ENCODE peak calls at places on chromosomes 12 and 14, in five cellular contexts. F is HepG2, K is prostate gland, G is HCT116, P is transverse colon. I is an unnamed sample.

GRCh38 chr12:113407931-113408585 is 4.4 kb upstream of the SDS start:
- DNase-seq in F (no peak), K (no peak), G (no peak), P (no peak), I (no peak)

GRCh38 chr12:122308811-122309210 is 42.5 kb upstream of the VPS33A start:
- DNase-seq in F (no peak), K (no peak), G (no peak), P (no peak), I (no peak)

GRCh38 chr12:41014643-41015020 is 173.5 kb upstream of the PDZRN4 start:
- DNase-seq in F (no peak), K (no peak), G (no peak), P (no peak), I (no peak)

GRCh38 chr14:45970589-45970988 is 681.0 kb downstream of the RPL10L start:
- DNase-seq in F (no peak), K (no peak), G (no peak), P (no peak), I (no peak)

GRCh38 chr12:11805043-11805442 is 155.6 kb downstream of the ETV6 start:
- DNase-seq in F (no peak), K (no peak), G (no peak), P (no peak), I (no peak)

GRCh38 chr12:122013136-122013535 is 8.5 kb upstream of the BCL7A start:
- DNase-seq in F (no peak), K (no peak), G (no peak), P (no peak), I (no peak)

GRCh38 chr12:51392556-51393237 is 1.5 kb upstream of the GALNT6 start:
- DNase-seq in F (no peak), K (no peak), G (no peak), P (peak; percentile 39), I (no peak)

GRCh38 chr12:27499377-27499776 is 24.6 kb upstream of the PPFIBP1 start:
- DNase-seq in F (no peak), K (no peak), G (no peak), P (no peak), I (no peak)

GRCh38 chr12:98864363-98864762 is 219.3 kb downstream of the APAF1 start:
- DNase-seq in F (no peak), K (no peak), G (no peak), P (no peak), I (no peak)

GRCh38 chr12:87953257-87953860 is 75.8 kb downstream of the C12orf50 start:
- DNase-seq in F (peak; percentile 15), K (peak; percentile 15), G (peak; percentile 41), P (no peak), I (no peak)

GRCh38 chr12:65934480-65935115 is 110.3 kb downstream of the HMGA2 start:
- DNase-seq in F (no peak), K (no peak), G (no peak), P (no peak), I (no peak)

GRCh38 chr14:106308839-106309389 is 782.5 kb downstream of the TMEM121 start:
- DNase-seq in F (peak; percentile 35), K (no peak), G (no peak), P (peak; percentile 57), I (no peak)

GRCh38 chr12:124046206-124046740 is 73.3 kb downstream of the ZNF664 start:
- DNase-seq in F (no peak), K (no peak), G (no peak), P (no peak), I (no peak)

GRCh38 chr12:94100254-94100653 is 48.1 kb upstream of the PLXNC1 start:
- DNase-seq in F (no peak), K (no peak), G (no peak), P (no peak), I (no peak)

GRCh38 chr14:77657244-77657643 is 40.8 kb upstream of the SPTLC2 start:
- DNase-seq in F (no peak), K (no peak), G (no peak), P (no peak), I (no peak)

GRCh38 chr14:95303552-95303951 is 16.2 kb downstream of the CLMN start:
- DNase-seq in F (no peak), K (no peak), G (no peak), P (no peak), I (no peak)

GRCh38 chr12:108728820-108729611 is 2.3 kb downstream of the CORO1C start:
- DNase-seq in F (no peak), K (no peak), G (no peak), P (no peak), I (no peak)

GRCh38 chr12:52171950-52172512 is 19.8 kb downstream of the KRT80 start:
- DNase-seq in F (peak; percentile 39), K (no peak), G (no peak), P (peak; percentile 58), I (no peak)

GRCh38 chr12:81231574-81232368 is 153.9 kb downstream of the ACSS3 start:
- DNase-seq in F (no peak), K (no peak), G (no peak), P (no peak), I (no peak)

GRCh38 chr12:105107176-105107496 is 395 bp upstream of the WASHC4 start:
- DNase-seq in F (no peak), K (no peak), G (peak; percentile 26), P (no peak), I (peak; percentile 92)

GRCh38 chr14:72673179-72673578 is 220.7 kb downstream of the DPF3 start:
- DNase-seq in F (no peak), K (no peak), G (no peak), P (no peak), I (no peak)

GRCh38 chr12:25719505-25719904 is 166.4 kb upstream of the LMNTD1 start:
- DNase-seq in F (no peak), K (no peak), G (no peak), P (no peak), I (no peak)

GRCh38 chr12:112285600-112286401 is 96.4 kb downstream of the HECTD4 start:
- DNase-seq in F (peak; percentile 83), K (no peak), G (no peak), P (no peak), I (no peak)

GRCh38 chr12:117151195-117152031 is 38.9 kb downstream of the FBXO21 start:
- DNase-seq in F (peak; percentile 39), K (peak; percentile 30), G (peak; percentile 35), P (no peak), I (no peak)

GRCh38 chr12:12592930-12593329 is 18.7 kb upstream of the CREBL2 start:
- DNase-seq in F (peak; percentile 56), K (no peak), G (no peak), P (no peak), I (no peak)

GRCh38 chr12:54019111-54019811 is 9.0 kb upstream of the HOXC6 start:
- DNase-seq in F (no peak), K (no peak), G (no peak), P (no peak), I (no peak)

GRCh38 chr12:54017845-54018607 is 9.2 kb downstream of the HOXC8 start:
- DNase-seq in F (no peak), K (no peak), G (peak; percentile 84), P (peak; percentile 63), I (no peak)

GRCh38 chr12:54017027-54017788 is 8.4 kb downstream of the HOXC8 start:
- DNase-seq in F (no peak), K (no peak), G (no peak), P (no peak), I (no peak)

GRCh38 chr12:54019924-54020586 is 8.2 kb upstream of the HOXC6 start:
- DNase-seq in F (no peak), K (no peak), G (no peak), P (no peak), I (no peak)

GRCh38 chr12:54018608-54018984 is 9.6 kb upstream of the HOXC6 start:
- DNase-seq in F (no peak), K (no peak), G (no peak), P (no peak), I (no peak)
- H3K4me3 ChIP-seq in F (no peak overlapping the region), K (no peak overlapping the region), G (peak overlapping the region; percentile 88), P (no peak overlapping the region), I (peak overlapping the region; percentile 38)

GRCh38 chr14:50094056-50094455 is 22.3 kb downstream of the VCPKMT start:
- DNase-seq in F (no peak), K (no peak), G (no peak), P (no peak), I (no peak)
- H3K4me1 ChIP-seq in F (peaks cover 7% of the 10 kb centered on the region), K (no peaks in the 10 kb centered on the region), G (peaks cover 2% of the 10 kb centered on the region), P (peaks cover 1% of the 10 kb centered on the region), I (no peaks in the 10 kb centered on the region)

GRCh38 chr12:7092986-7093460 is 778 bp upstream of the C1R start:
- DNase-seq in F (no peak), K (no peak), G (no peak), P (no peak), I (no peak)

GRCh38 chr12:7093486-7093885 is 1.2 kb upstream of the C1R start:
- DNase-seq in F (no peak), K (no peak), G (no peak), P (no peak), I (no peak)

GRCh38 chr12:7091171-7091570 is 1.1 kb downstream of the C1R start:
- DNase-seq in F (no peak), K (no peak), G (no peak), P (no peak), I (no peak)

GRCh38 chr12:7091660-7092228 is 501 bp downstream of the C1R start:
- DNase-seq in F (no peak), K (no peak), G (no peak), P (peak; percentile 22), I (no peak)

DNA sequence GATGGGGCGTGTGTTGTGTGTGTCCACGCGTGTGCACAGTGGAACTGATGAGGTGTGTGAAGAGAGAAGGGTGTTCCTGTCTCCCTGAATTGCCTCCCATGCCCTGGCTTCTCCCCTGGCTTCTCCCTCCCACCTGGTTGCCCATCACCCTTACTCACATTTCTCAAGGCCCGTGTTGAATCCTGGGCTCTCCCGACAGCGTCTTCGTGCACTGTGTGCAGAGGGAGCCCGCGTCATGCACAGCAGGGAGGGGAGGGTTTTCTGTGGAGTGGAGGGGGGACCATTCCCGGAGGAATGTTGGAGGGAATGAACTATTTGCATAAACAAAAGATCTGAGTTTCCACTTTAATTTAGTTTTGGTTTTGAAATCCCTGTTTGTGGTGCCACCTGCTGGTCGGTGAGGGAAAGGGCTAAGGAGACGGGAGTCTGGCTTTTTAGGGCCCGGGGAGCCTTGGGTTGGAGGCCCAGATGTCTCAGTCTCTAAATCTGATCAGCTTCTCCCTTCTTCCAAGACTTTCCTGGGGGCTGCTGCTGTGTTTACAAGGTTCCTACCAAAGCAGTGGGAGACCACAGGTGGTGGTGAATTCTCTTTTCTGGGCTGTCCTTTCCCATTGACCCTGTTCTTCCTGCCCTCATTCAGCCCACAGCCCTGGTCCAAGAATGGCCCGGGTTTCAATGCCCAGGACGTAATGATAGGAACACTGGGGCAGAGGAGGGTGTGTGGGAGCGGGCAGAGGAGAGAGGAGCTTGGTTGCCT is at the start of gene C1R:
- DNase-seq in F (peak; percentile 48), K (peak; percentile 55), G (no peak), P (peak; percentile 79), I (no peak)
- TF ChIP-seq POLR2AphosphoS5 in F (no peak), K (peak; percentile 81), G (no peak), P (peak; percentile 79), I (peak; percentile 94)

DNA sequence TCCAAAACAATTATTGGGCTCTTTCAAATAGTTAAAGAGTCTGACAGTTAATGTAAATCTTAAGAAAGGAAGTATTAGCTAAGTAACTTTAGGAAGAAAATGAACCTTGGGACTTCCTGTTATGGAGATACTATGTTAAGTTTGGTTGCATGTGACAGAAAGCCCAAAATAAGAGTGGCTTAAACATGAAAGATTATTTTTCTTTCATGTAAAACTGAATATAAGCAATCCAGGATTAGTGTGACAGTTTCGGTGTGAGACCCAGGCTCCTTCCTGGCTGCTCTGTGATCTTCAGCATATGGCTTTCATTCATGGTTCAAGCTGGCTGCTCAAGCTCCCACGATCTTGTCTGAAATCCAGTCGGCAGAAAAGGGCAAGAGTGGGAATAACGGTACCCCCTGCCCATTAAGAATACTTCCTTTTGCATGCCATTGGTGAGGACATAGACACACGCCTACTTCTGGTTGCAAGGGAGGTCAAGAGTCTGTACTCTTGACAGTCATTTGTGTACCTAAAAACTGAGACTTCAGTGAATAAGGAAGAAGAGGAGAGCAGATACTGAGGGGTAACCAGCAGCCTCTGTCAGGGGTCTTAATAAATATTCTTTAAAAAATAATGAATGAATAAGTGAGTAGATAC is 2.2 kb upstream of the RPAP3 start:
- DNase-seq in F (no peak), K (no peak), G (no peak), P (no peak), I (no peak)
- H3K4me3 ChIP-seq in F (no peak overlapping the region), K (no peak overlapping the region), G (no peak overlapping the region), P (no peak overlapping the region), I (no peak overlapping the region)